ENCODE peak calls at places on chromosomes 12 and 14, in seven cellular contexts. S, K, N, L, R, C and B are unnamed samples.

GRCh38 chr14:105582639-105583038 is 56.3 kb downstream of the TMEM121 start:
- DNase-seq in C (no peak), S (no peak), L (no peak), N (peak; percentile 7), K (no peak), R (no peak), B (no peak)

GRCh38 chr12:130698106-130698505 is 18.0 kb downstream of the RIMBP2 start:
- DNase-seq in L (no peak), N (no peak), R (no peak), K (no peak), S (no peak), C (no peak), B (no peak)

GRCh38 chr12:51242896-51243295 is 4.3 kb downstream of the DAZAP2 start:
- DNase-seq in R (no peak), N (no peak), L (no peak), C (no peak), S (no peak), K (no peak), B (no peak)

GRCh38 chr12:96258451-96258933 is 64.3 kb downstream of the ELK3 start:
- DNase-seq in C (peak; percentile 60), S (peak; percentile 89), N (no peak), K (no peak), R (no peak), L (peak; percentile 41), B (no peak)

GRCh38 chr12:105060715-105061378 is 23.4 kb downstream of the ALDH1L2 start:
- DNase-seq in K (no peak), C (no peak), R (no peak), N (no peak), S (no peak), L (no peak), B (no peak)

GRCh38 chr12:102740157-102741032 is 176.6 kb downstream of the PAH start:
- DNase-seq in L (peak; percentile 22), N (no peak), S (peak; percentile 39), R (peak; percentile 7), K (peak; percentile 11), C (peak; percentile 16), B (peak; percentile 10)

GRCh38 chr14:89284368-89285058 is 132.5 kb downstream of the FOXN3 start:
- DNase-seq in S (no peak), R (peak; percentile 63), C (peak; percentile 85), N (no peak), L (no peak), K (no peak), B (no peak)

GRCh38 chr12:123987022-123987421 is 14.0 kb downstream of the ZNF664 start:
- DNase-seq in C (no peak), R (no peak), S (no peak), L (no peak), K (no peak), N (no peak), B (no peak)

GRCh38 chr12:92197815-92198214 is 52.2 kb upstream of the BTG1 start:
- DNase-seq in N (no peak), R (no peak), L (no peak), S (no peak), C (no peak), K (no peak), B (no peak)

GRCh38 chr14:101400815-101401214 is 160.5 kb upstream of the DIO3 start:
- DNase-seq in N (no peak), S (peak; percentile 8), L (no peak), C (no peak), K (no peak), R (peak; percentile 6), B (no peak)

GRCh38 chr14:33754264-33754663 is 196.6 kb downstream of the EGLN3 start:
- DNase-seq in R (no peak), L (peak; percentile 34), S (peak; percentile 32), N (no peak), K (no peak), C (peak; percentile 74), B (no peak)

GRCh38 chr14:73814158-73814557 is 37.5 kb upstream of the PTGR2 start:
- DNase-seq in K (no peak), R (no peak), N (no peak), S (peak; percentile 37), C (no peak), L (no peak), B (no peak)

GRCh38 chr14:101821528-101821927 is 60.0 kb downstream of the PPP2R5C start:
- DNase-seq in C (no peak), N (no peak), R (no peak), L (no peak), S (no peak), K (no peak), B (no peak)

GRCh38 chr12:107352347-107353081 is 259.2 kb upstream of the CRY1 start:
- DNase-seq in R (no peak), K (no peak), N (no peak), S (no peak), L (no peak), C (no peak), B (no peak)

GRCh38 chr12:38175538-38175937 is 141.0 kb upstream of the ALG10B start:
- DNase-seq in L (no peak), S (no peak), R (no peak), C (no peak), N (no peak), K (no peak), B (no peak)

GRCh38 chr14:66249544-66249943 is 236.6 kb upstream of the CCDC196 start:
- DNase-seq in C (no peak), R (no peak), L (no peak), K (no peak), N (no peak), S (no peak), B (no peak)

GRCh38 chr12:52347546-52348510 is 19.5 kb downstream of the KRT85 start:
- DNase-seq in S (no peak), K (no peak), N (no peak), L (no peak), C (no peak), R (no peak), B (no peak)

GRCh38 chr12:53733051-53733812 is 6.0 kb upstream of the CALCOCO1 start:
- DNase-seq in N (no peak), R (peak; percentile 74), L (no peak), K (no peak), C (peak; percentile 61), S (peak; percentile 59), B (no peak)

GRCh38 chr12:72346331-72346944 is 74.3 kb downstream of the TRHDE start:
- DNase-seq in N (peak; percentile 50), R (peak; percentile 66), C (peak; percentile 61), L (peak; percentile 95), S (peak; percentile 76), K (peak; percentile 87), B (peak; percentile 36)

GRCh38 chr12:121441555-121441954 is 41.6 kb downstream of the RNF34 start:
- DNase-seq in R (no peak), K (no peak), L (peak; percentile 62), S (peak; percentile 18), C (no peak), N (no peak), B (no peak)
- TF ChIP-seq CTCF in R (no peak), K (no peak), L (peak; percentile 62), S (no peak), C (no peak), N (no peak), B (no peak)

DNA sequence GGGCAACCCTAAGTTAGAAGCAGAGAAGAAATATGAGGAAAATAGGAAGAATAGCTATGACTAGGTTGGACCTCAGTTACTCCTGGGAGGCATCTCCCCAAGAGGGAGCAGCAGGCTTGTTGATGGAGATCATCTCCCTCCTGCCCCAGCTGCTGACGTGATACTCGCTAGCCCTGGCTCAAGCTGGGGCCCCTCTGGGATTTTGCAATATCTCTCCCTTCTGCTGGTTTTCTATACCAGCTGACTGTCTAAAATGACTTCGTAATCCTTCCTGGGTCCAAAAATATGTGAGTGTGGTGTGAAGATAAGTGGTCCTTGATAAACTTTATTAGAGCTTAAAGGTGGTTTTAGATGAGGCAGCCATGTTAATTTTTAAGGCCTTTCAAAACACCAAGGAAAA is 4.5 kb upstream of the HECTD4 start:
- DNase-seq in R (peak; percentile 50), L (no peak), S (peak; percentile 90), C (no peak), K (no peak), N (no peak), B (no peak)
- H3K4me3 ChIP-seq in R (no peak overlapping the region), L (no peak overlapping the region), S (no peak overlapping the region), C (no peak overlapping the region), K (no peak overlapping the region), N (no peak overlapping the region), B (no peak overlapping the region)

GRCh38 chr12:132196873-132197390 is 52.7 kb downstream of the NOC4L start:
- DNase-seq in L (no peak), R (no peak), C (no peak), N (no peak), K (no peak), S (no peak), B (no peak)

GRCh38 chr12:132194556-132194955 is 50.3 kb downstream of the NOC4L start:
- DNase-seq in L (no peak), R (no peak), K (no peak), N (no peak), C (no peak), S (no peak), B (no peak)

GRCh38 chr12:132196038-132196872 is 52.0 kb downstream of the NOC4L start:
- DNase-seq in K (no peak), R (no peak), S (peak; percentile 7), N (no peak), C (peak; percentile 4), L (no peak), B (no peak)

GRCh38 chr12:132191715-132192553 is 47.7 kb downstream of the NOC4L start:
- DNase-seq in N (no peak), C (no peak), L (no peak), S (no peak), K (no peak), R (no peak), B (no peak)

DNA sequence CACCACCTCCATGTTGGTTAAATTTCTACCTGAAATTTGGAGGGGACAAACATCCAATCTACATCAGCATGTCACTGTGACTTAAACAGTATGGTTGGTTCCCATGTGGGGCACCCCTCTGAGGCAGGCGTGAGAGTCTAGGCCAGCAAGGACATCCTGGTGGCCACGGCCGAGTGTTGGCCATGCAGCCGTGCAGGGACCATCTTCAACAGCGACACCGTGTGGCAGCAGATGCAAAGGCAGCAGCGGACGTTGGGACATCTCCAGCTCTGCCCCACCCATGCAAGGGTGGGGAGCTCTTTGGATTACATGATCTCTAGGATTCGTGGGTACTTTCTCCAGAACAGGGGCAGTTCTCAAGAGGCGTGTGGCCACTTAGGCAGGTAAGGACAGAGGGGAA is 49.8 kb downstream of the NOC4L start:
- DNase-seq in K (no peak), S (peak; percentile 19), R (no peak), N (no peak), C (no peak), L (peak; percentile 64), B (no peak)
- TF ChIP-seq CTCF in K (no peak), S (peak; percentile 43), R (no peak), N (no peak), C (peak; percentile 24), L (peak; percentile 60), B (peak; percentile 41)

DNA sequence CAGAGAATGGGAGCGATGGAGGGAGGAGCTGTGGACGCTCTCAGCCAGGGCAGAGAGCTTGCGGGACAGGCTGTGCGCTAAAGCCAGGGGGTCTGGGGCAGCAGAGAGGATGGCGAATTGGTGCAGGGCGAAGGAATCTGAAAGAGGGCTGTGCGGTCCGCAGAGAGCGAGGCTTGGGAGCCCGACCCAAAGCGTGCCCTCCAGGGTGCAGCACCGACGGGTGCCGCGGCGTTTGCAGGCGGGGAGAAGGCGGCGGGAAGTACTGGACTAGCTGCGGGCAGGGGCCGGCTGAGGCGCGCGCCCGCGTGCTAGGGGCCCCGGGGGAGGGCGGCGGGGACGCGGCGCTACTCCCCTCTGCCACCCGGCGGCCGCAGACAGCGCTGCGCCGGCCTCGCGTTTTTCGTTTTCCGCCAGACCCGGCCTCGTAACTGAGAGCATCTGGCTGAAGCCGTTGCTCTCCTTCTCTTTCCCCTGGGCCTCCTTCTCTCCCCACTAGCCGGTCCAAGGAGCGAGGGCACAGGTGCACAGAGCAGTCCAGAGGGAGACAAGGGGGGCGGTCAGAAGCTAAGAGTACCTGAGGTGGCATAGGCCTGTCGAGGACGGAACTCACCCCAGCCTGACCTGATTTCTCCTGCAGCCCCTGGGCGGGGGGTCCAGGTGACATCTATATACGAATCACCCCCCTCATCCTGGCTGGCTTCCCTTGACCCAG is 24.9 kb downstream of the SLC6A12 start:
- DNase-seq in N (peak; percentile 59), L (peak; percentile 89), S (peak; percentile 53), C (peak; percentile 13), R (peak; percentile 43), K (peak; percentile 85), B (no peak)
- H3K4me3 ChIP-seq in N (peak overlapping the region; percentile 20), L (peak overlapping the region; percentile 86), S (peak overlapping the region; percentile 50), C (peak overlapping the region; percentile 39), R (peak overlapping the region; percentile 59), K (peak overlapping the region; percentile 27), B (peak overlapping the region; percentile 49)